ENCODE peak calls at places on chromosomes 2 and 18, in ten cellular contexts. Q is cardiac muscle cell; T is CD8-positive, alpha-beta T cell; X is adrenal gland; G is pancreas; W is glutamatergic neuron; R is SK-N-SH; Z is fibroblast of pulmonary artery; Y is AG04449; K is GM13976. B is an unnamed sample.
A peak's percentile ranks its signal among the peaks of the same experiment; 100 is the strongest.

GRCh38 chr2:47964277-47964676 is 58.0 kb upstream of the FBXO11 start:
- DNase-seq in Z (no peak), R (no peak), W (no peak), Y (no peak), K (no peak), G (no peak), Q (no peak), X (no peak), T (no peak), B (no peak)

GRCh38 chr2:201383156-201383555 is 26.0 kb upstream of the FLACC1 start:
- DNase-seq in Q (no peak), Y (no peak), K (no peak), X (peak; percentile 64), T (no peak), G (no peak), W (no peak), R (no peak), Z (no peak), B (no peak)

GRCh38 chr2:36376319-36376765 is 20.8 kb downstream of the CRIM1 start:
- DNase-seq in Q (peak; percentile 85), Y (no peak), W (no peak), G (peak; percentile 88), T (no peak), X (peak; percentile 70), K (no peak), R (peak; percentile 34), Z (peak; percentile 58), B (no peak)

GRCh38 chr18:79458131-79458838 is 62.6 kb downstream of the NFATC1 start:
- DNase-seq in T (no peak), G (no peak), Q (peak; percentile 58), Y (peak; percentile 37), R (no peak), Z (peak; percentile 93), K (no peak), W (no peak), X (peak; percentile 34), B (no peak)

GRCh38 chr2:230931556-230932231 is 6.7 kb upstream of the GPR55 start:
- DNase-seq in K (no peak), Q (no peak), G (no peak), T (no peak), Z (no peak), R (no peak), Y (no peak), W (no peak), X (no peak), B (no peak)

GRCh38 chr2:96157649-96158553 is 12.7 kb upstream of the DUSP2 start:
- DNase-seq in Z (no peak), X (no peak), K (peak; percentile 88), G (peak; percentile 30), T (peak; percentile 65), Y (no peak), W (no peak), R (peak; percentile 17), Q (no peak), B (peak; percentile 75)

GRCh38 chr2:16194096-16194390 is 253.7 kb downstream of the MYCN start:
- DNase-seq in G (no peak), Q (no peak), X (no peak), R (no peak), K (no peak), W (no peak), Z (no peak), Y (no peak), T (no peak), B (no peak)

GRCh38 chr2:228987441-228988155 is 283.5 kb downstream of the PID1 start:
- DNase-seq in G (no peak), Y (no peak), W (no peak), Q (no peak), K (no peak), X (peak; percentile 35), Z (no peak), T (no peak), R (no peak), B (no peak)

GRCh38 chr2:134912406-134912805 is 6.2 kb upstream of the CCNT2 start:
- DNase-seq in W (no peak), Q (no peak), Z (peak; percentile 45), G (no peak), Y (no peak), R (no peak), T (no peak), X (no peak), K (no peak), B (no peak)

GRCh38 chr2:134917219-134917957 is 1.2 kb upstream of the CCNT2 start:
- DNase-seq in Q (no peak), Y (no peak), Z (no peak), W (no peak), G (peak; percentile 55), X (peak; percentile 31), T (no peak), R (no peak), K (no peak), B (no peak)

GRCh38 chr2:134919360-134920210 is 963 bp downstream of the CCNT2 start:
- DNase-seq in K (peak; percentile 29), G (no peak), R (peak; percentile 32), Y (no peak), T (peak; percentile 22), Q (peak; percentile 55), W (no peak), Z (no peak), X (no peak), B (peak; percentile 17)

GRCh38 chr2:134918518-134919359 is at the start of gene CCNT2:
- DNase-seq in T (peak; percentile 100), Y (peak; percentile 94), W (peak; percentile 100), X (peak; percentile 100), K (peak; percentile 98), Z (peak; percentile 99), Q (peak; percentile 99), G (peak; percentile 100), R (peak; percentile 99), B (peak; percentile 97)

GRCh38 chr2:134917958-134918517 is 584 bp upstream of the CCNT2 start:
- DNase-seq in X (no peak), R (no peak), G (peak; percentile 88), Q (no peak), K (no peak), W (peak; percentile 85), Y (peak; percentile 56), T (peak; percentile 85), Z (no peak), B (no peak)
- TF ChIP-seq CTCF in X (peak; percentile 26), R (peak; percentile 25), G (peak; percentile 9), Q (peak; percentile 33), K (peak; percentile 15), W (no peak), Y (peak; percentile 35), T (no peak), Z (peak; percentile 23), B (no peak)

GRCh38 chr2:113218283-113219091 is 44.7 kb downstream of the PSD4 start:
- DNase-seq in R (no peak), K (no peak), Y (no peak), Z (no peak), X (peak; percentile 96), G (no peak), T (no peak), W (no peak), Q (no peak), B (no peak)

GRCh38 chr2:113219889-113220641 is 46.3 kb downstream of the PSD4 start:
- DNase-seq in Y (no peak), R (no peak), T (no peak), X (peak; percentile 90), G (peak; percentile 74), Q (no peak), Z (peak; percentile 65), W (no peak), K (no peak), B (no peak)

GRCh38 chr2:113219525-113219888 is 45.7 kb downstream of the PSD4 start:
- DNase-seq in R (no peak), W (no peak), Q (no peak), Y (no peak), X (no peak), Z (no peak), K (no peak), G (no peak), T (no peak), B (no peak)

GRCh38 chr2:113217455-113218282 is 43.9 kb downstream of the PSD4 start:
- DNase-seq in Q (peak; percentile 36), K (no peak), T (no peak), Z (no peak), R (no peak), W (no peak), Y (no peak), X (no peak), G (no peak), B (no peak)

DNA sequence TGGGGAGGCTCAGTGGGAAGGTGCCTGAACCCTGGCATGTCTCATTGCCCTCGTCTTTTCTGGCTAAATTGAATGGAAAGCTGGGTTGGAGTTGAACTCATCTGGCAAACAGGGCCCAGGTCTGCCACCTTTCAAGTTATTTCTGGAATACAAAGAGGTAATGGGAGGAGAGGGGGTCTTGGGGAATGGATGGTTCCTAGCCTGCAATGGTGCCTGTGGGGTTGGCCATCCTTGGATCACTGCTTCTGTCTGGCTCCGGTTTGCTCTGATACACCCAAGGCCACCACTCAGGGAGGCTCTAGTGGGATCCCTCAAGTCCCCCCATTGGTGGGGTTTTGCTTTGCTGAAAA is 45.3 kb downstream of the PSD4 start:
- DNase-seq in Y (no peak), R (no peak), Z (no peak), T (no peak), W (no peak), K (no peak), Q (no peak), G (no peak), X (no peak), B (no peak)
- TF ChIP-seq CTCF in Y (no peak), R (no peak), Z (no peak), T (no peak), W (no peak), K (no peak), Q (no peak), G (no peak), X (no peak), B (no peak)

DNA sequence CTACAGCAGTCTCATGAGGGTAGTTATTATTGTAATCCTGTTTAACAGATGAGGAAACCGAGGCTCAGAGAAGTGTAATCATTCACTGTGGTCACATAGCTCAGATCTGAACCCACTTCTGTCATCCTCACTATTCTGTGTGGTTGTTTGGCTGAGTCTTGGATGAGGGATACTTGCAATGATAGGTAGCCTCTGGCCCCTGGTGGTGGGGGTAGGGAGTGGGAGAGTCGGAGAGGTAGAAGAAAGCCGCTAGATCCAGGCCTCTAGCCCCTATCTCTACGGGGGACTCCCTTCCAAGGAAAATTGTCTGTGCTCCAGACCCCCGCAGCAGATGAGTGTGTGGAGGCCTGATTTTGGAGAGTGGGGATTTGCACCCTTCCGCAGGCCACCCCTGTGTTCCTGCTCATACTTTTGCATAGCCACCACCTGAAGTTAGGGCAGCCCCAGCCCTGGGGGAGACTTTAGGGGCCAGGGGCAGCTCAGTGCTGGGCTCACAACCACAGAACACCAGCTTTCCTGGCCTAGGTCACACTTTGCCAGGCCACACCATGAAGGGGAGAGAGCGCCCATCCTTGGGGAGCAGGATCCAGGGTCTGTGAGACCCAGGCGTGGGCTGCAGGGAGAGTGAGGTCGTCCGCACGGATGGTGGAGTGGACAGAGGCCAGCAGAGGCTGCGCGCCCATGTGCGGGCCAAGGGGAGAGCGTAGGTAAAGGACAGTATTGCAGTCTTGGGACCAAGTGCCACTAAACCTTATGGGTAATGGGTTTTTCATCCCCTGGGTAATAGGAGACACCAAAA is 148.1 kb downstream of the GLI2 start:
- DNase-seq in W (no peak), K (no peak), Z (no peak), Q (no peak), R (no peak), Y (no peak), X (no peak), T (no peak), G (peak; percentile 21), B (no peak)
- TF ChIP-seq CTCF in W (peak; percentile 14), K (no peak), Z (no peak), Q (no peak), R (peak; percentile 7), Y (no peak), X (no peak), T (no peak), G (no peak), B (no peak)

GRCh38 chr18:75858754-75859153 is 431.3 kb upstream of the SMIM21 start:
- DNase-seq in R (no peak), T (no peak), Y (no peak), W (no peak), K (no peak), G (no peak), Q (no peak), X (no peak), Z (no peak), B (no peak)

GRCh38 chr18:75859533-75859932 is 432.0 kb upstream of the SMIM21 start:
- DNase-seq in K (no peak), Z (no peak), T (no peak), W (no peak), Y (no peak), Q (no peak), R (no peak), X (no peak), G (no peak), B (no peak)

GRCh38 chr18:75854174-75854573 is 426.7 kb upstream of the SMIM21 start:
- DNase-seq in Y (no peak), R (no peak), Z (no peak), Q (no peak), W (peak; percentile 52), G (no peak), T (no peak), K (no peak), X (no peak), B (no peak)

GRCh38 chr18:75857558-75857957 is 430.1 kb upstream of the SMIM21 start:
- DNase-seq in R (no peak), Q (no peak), Z (no peak), W (no peak), T (no peak), K (no peak), G (no peak), X (no peak), Y (no peak), B (no peak)

DNA sequence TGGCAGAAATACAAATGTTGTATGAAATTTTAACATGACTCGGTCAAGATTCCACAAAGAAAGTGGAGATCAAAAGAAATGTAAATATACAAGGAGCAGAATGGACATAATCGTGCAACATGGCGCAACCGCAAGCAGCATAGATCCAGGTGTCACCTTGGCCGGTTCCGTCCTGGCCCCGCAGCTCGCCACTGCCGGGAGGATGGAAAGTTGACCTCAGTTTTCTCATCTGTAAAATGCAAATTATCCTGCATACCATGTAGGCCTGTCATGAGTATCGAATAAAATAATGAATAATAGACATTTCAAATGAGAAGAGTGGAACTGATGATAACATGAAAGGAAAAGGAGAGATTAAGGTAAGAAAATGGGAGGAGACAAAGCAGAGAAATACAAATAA is 427.3 kb upstream of the SMIM21 start:
- DNase-seq in W (no peak), R (no peak), T (no peak), G (no peak), Y (no peak), Q (no peak), X (no peak), K (no peak), Z (no peak), B (no peak)
- TF ChIP-seq CTCF in W (no peak), R (no peak), T (no peak), G (no peak), Y (no peak), Q (no peak), X (no peak), K (no peak), Z (no peak), B (no peak)

B was measured in GM20000.